ENCODE peak calls at places on chromosome 5, in eight cellular contexts. S is KBM-7; R is endothelial cell; I is substantia nigra; X is activated T-helper 1 cell treated with anti-CD3 and anti-CD28 coated beads, Interleukin-2, amount 50 U/mL, for 16 hours; M is fibroblast of lung; G is hypothalamus; A is stimulated activated CD8-positive, alpha-beta memory T cell treated with anti-CD3 and anti-CD28 coated beads, Interleukin-4, amount 100 ng/mL, for 24 hours. V is an unnamed sample.

GRCh38 chr5:137206030-137206715 is 293.0 kb downstream of the SPOCK1 start:
- DNase-seq in A (no peak), X (no peak), S (no peak), R (no peak), M (no peak), I (no peak), G (no peak), V (no peak)

GRCh38 chr5:169650701-169651331 is 13.7 kb downstream of the DOCK2 start:
- DNase-seq in A (no peak), R (no peak), G (no peak), M (peak), I (no peak), S (peak), X (no peak), V (no peak)

GRCh38 chr5:67095346-67095871 is 101.2 kb downstream of the CD180 start:
- DNase-seq in I (no peak), A (no peak), G (peak), X (no peak), S (no peak), M (peak), R (no peak), V (no peak)

GRCh38 chr5:103894882-103895281 is 332.3 kb upstream of the NUDT12 start:
- DNase-seq in M (peak), R (peak), X (no peak), A (no peak), I (no peak), G (peak), S (no peak), V (no peak)

GRCh38 chr5:30069441-30070263 is 1123.8 kb upstream of the CDH6 start:
- DNase-seq in A (no peak), R (no peak), S (no peak), G (no peak), X (no peak), I (no peak), M (no peak), V (no peak)

GRCh38 chr5:111772456-111772855 is 15.5 kb upstream of the NREP start:
- DNase-seq in S (no peak), A (no peak), X (no peak), M (no peak), G (no peak), I (no peak), R (no peak), V (no peak)

GRCh38 chr5:126124706-126125345 is 298.4 kb upstream of the GRAMD2B start:
- DNase-seq in M (peak), A (no peak), R (no peak), I (no peak), G (no peak), X (no peak), S (no peak), V (no peak)

GRCh38 chr5:119336846-119337564 is 18.8 kb upstream of the TNFAIP8 start:
- DNase-seq in M (no peak), S (no peak), R (no peak), I (no peak), A (no peak), G (no peak), X (no peak), V (no peak)

GRCh38 chr5:135829681-135830383 is 4.6 kb upstream of the SLC25A48 start:
- DNase-seq in I (peak), R (peak), A (peak), M (peak), G (peak), S (peak), X (no peak), V (peak)

GRCh38 chr5:1505506-1506241 is 18.1 kb downstream of the LPCAT1 start:
- DNase-seq in X (no peak), S (no peak), A (no peak), R (no peak), I (no peak), G (no peak), M (no peak), V (no peak)

GRCh38 chr5:153988510-153988909 is 50.2 kb downstream of the FAM114A2 start:
- DNase-seq in S (no peak), A (no peak), X (no peak), G (no peak), I (no peak), M (no peak), R (no peak), V (no peak)

GRCh38 chr5:82931110-82931509 is 146.1 kb downstream of the TMEM167A start:
- DNase-seq in A (no peak), M (peak), G (no peak), R (no peak), I (no peak), S (no peak), X (no peak), V (no peak)

GRCh38 chr5:172093965-172094364 is 87.5 kb upstream of the FBXW11 start:
- DNase-seq in G (no peak), I (no peak), R (no peak), A (no peak), M (peak), S (no peak), X (no peak), V (no peak)

GRCh38 chr5:144332265-144332664 is 161.6 kb downstream of the KCTD16 start:
- DNase-seq in A (no peak), R (peak), M (peak), G (no peak), I (no peak), S (no peak), X (no peak), V (no peak)

GRCh38 chr5:149188383-149188782 is 47.1 kb downstream of the ABLIM3 start:
- DNase-seq in I (no peak), M (no peak), A (no peak), R (no peak), S (no peak), X (no peak), G (no peak), V (no peak)

GRCh38 chr5:55855509-55855908 is 4.4 kb downstream of the IL31RA start:
- DNase-seq in G (no peak), R (no peak), I (no peak), S (peak), A (no peak), X (no peak), M (no peak), V (no peak)

GRCh38 chr5:30331534-30331933 is 862.0 kb upstream of the CDH6 start:
- DNase-seq in A (no peak), S (no peak), I (no peak), M (no peak), X (no peak), R (no peak), G (no peak), V (no peak)

GRCh38 chr5:15334551-15335302 is 165.3 kb upstream of the FBXL7 start:
- DNase-seq in A (no peak), S (no peak), I (no peak), M (no peak), R (no peak), G (no peak), X (no peak), V (no peak)

GRCh38 chr5:119220576-119221197 is 135.1 kb upstream of the TNFAIP8 start:
- DNase-seq in S (no peak), M (no peak), G (no peak), A (no peak), R (no peak), I (no peak), X (no peak), V (no peak)

GRCh38 chr5:40991168-40991980 is 79.8 kb downstream of the MROH2B start:
- DNase-seq in S (no peak), X (no peak), I (no peak), A (no peak), G (no peak), M (peak), R (no peak), V (no peak)

GRCh38 chr5:168114444-168115017 is 176.9 kb upstream of the WWC1 start:
- DNase-seq in I (no peak), G (peak), R (peak), A (peak), M (peak), X (peak), S (peak), V (no peak)

GRCh38 chr5:101517795-101518194 is 614.7 kb upstream of the ST8SIA4 start:
- DNase-seq in X (no peak), R (no peak), A (no peak), S (no peak), M (no peak), I (no peak), G (no peak), V (no peak)

GRCh38 chr5:51382508-51382758 is 815 bp upstream of the ISL1 start:
- DNase-seq in A (no peak), X (no peak), R (no peak), G (no peak), M (no peak), S (no peak), I (no peak), V (no peak)

GRCh38 chr5:169980418-169981053 is at the start of gene INSYN2B:
- DNase-seq in S (peak), X (no peak), R (peak), I (peak), G (peak), A (peak), M (peak), V (peak)

GRCh38 chr5:128201065-128201926 is 117.7 kb downstream of the SLC12A2 start:
- DNase-seq in G (peak), M (peak), S (peak), R (peak), A (peak), I (peak), X (peak), V (peak)

GRCh38 chr5:220008-220407 is 1.9 kb downstream of the SDHA start:
- DNase-seq in R (no peak), G (no peak), X (no peak), S (no peak), I (no peak), M (no peak), A (no peak), V (no peak)

GRCh38 chr5:107373511-107374263 is 297.1 kb downstream of the EFNA5 start:
- DNase-seq in A (no peak), S (no peak), M (no peak), G (no peak), X (no peak), R (no peak), I (no peak), V (no peak)

GRCh38 chr5:154850255-154851062 is at the start of gene FAXDC2:
- DNase-seq in G (peak), X (no peak), R (peak), I (peak), M (peak), S (peak), A (no peak), V (peak)

GRCh38 chr5:35131723-35132122 is 84.0 kb upstream of the AGXT2 start:
- DNase-seq in S (no peak), I (no peak), R (no peak), X (no peak), M (no peak), A (no peak), G (no peak), V (no peak)

GRCh38 chr5:84036842-84037241 is 316.2 kb upstream of the HAPLN1 start:
- DNase-seq in G (no peak), I (no peak), X (no peak), S (no peak), R (no peak), A (no peak), M (no peak), V (no peak)

GRCh38 chr5:176822041-176822425 is 11.7 kb downstream of the UNC5A start:
- DNase-seq in S (no peak), R (no peak), I (no peak), A (no peak), G (no peak), M (no peak), X (no peak), V (no peak)

GRCh38 chr5:53549792-53550191 is 10.6 kb upstream of the NDUFS4 start:
- DNase-seq in A (no peak), S (no peak), X (no peak), R (no peak), I (no peak), G (no peak), M (no peak), V (no peak)

GRCh38 chr5:168681556-168682183 is 102.5 kb upstream of the PANK3 start:
- DNase-seq in A (no peak), G (no peak), R (no peak), S (no peak), M (peak), I (no peak), X (no peak), V (no peak)